ENCODE peak calls at places on chromosomes 1 and 21, in six cellular contexts. L, R, C, U, E and A are unnamed samples. For H3K36me3, the result is how much of the 10 kb centered on the place peaks cover.

GRCh38 chr1:160862151-160863061 is at the start of gene CD244:
- DNase-seq in C (no peak), L (peak), R (no peak), E (peak), U (no peak), A (peak)

GRCh38 chr1:6041432-6042062 is 4.1 kb upstream of the KCNAB2 start:
- DNase-seq in L (peak), U (peak), R (no peak), C (no peak), E (no peak), A (no peak)

GRCh38 chr21:45723049-45723958 is 79.8 kb downstream of the PCBP3 start:
- DNase-seq in R (no peak), U (no peak), L (no peak), C (no peak), E (no peak), A (peak)

GRCh38 chr1:233704125-233704881 is 90.4 kb downstream of the KCNK1 start:
- DNase-seq in U (no peak), R (no peak), E (no peak), L (no peak), C (no peak), A (peak)

GRCh38 chr1:26025517-26025916 is 3.9 kb downstream of the EXTL1 start:
- DNase-seq in E (no peak), L (no peak), U (no peak), R (no peak), C (no peak), A (no peak)

GRCh38 chr1:11736746-11737639 is 1.1 kb downstream of the AGTRAP start:
- DNase-seq in C (no peak), E (peak), R (peak), L (peak), U (peak), A (peak)

GRCh38 chr1:29202053-29202452 is 20.4 kb upstream of the SRSF4 start:
- DNase-seq in U (no peak), L (no peak), R (no peak), E (peak), C (no peak), A (no peak)

GRCh38 chr1:11455925-11456580 is 22.9 kb upstream of the DISP3 start:
- DNase-seq in C (no peak), E (no peak), R (no peak), L (no peak), U (no peak), A (no peak)

GRCh38 chr1:235319255-235319654 is 8.7 kb downstream of the ARID4B start:
- DNase-seq in R (no peak), E (no peak), C (no peak), L (no peak), U (no peak), A (no peak)
- H3K36me3 ChIP-seq in R (under half), E (under half), C (under half), L (under half), U (under half), A (under half)

DNA sequence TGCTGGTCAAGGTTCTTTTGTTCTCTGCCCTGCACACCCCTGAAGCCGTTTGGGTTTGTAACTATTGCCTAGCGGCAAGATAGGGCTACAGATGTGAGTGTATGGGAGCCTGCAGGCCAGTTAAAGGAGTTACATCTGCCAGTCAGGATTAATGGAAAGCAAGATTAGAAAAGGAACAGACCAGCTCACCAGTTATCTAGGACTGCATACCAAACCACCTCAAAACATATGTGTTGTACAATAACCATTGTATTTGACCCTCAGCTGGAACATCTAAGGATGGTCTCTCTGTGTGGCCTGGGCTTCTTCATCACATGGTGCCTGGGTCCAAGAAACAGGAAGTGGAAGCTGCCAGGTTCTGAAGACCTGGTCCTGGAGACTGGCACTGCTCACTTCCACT is 52.5 kb upstream of the FBXO28 start:
- DNase-seq in C (no peak), U (no peak), E (no peak), L (no peak), R (no peak), A (no peak)
- TF ChIP-seq POLR2AphosphoS5 in C (no peak), U (no peak), E (no peak), L (no peak), R (no peak), A (no peak)

GRCh38 chr1:194288284-194288683 is 1101.9 kb upstream of the B3GALT2 start:
- DNase-seq in U (no peak), L (no peak), C (no peak), E (no peak), R (no peak), A (no peak)
- H3K4me3 ChIP-seq in U (no peak), L (no peak), C (no peak), E (no peak), R (no peak), A (no peak)

GRCh38 chr1:209625791-209626285 is 26.4 kb downstream of the LAMB3 start:
- DNase-seq in R (no peak), L (no peak), C (no peak), E (no peak), U (no peak), A (no peak)

GRCh38 chr1:209625205-209625549 is 27.0 kb downstream of the LAMB3 start:
- DNase-seq in C (no peak), R (no peak), U (no peak), L (no peak), E (no peak), A (no peak)

GRCh38 chr1:209626633-209627348 is 25.4 kb downstream of the LAMB3 start:
- DNase-seq in C (no peak), L (no peak), R (no peak), E (no peak), U (no peak), A (no peak)

GRCh38 chr1:209622841-209623829 is 29.1 kb downstream of the LAMB3 start:
- DNase-seq in R (no peak), U (no peak), E (no peak), L (no peak), C (no peak), A (no peak)

DNA sequence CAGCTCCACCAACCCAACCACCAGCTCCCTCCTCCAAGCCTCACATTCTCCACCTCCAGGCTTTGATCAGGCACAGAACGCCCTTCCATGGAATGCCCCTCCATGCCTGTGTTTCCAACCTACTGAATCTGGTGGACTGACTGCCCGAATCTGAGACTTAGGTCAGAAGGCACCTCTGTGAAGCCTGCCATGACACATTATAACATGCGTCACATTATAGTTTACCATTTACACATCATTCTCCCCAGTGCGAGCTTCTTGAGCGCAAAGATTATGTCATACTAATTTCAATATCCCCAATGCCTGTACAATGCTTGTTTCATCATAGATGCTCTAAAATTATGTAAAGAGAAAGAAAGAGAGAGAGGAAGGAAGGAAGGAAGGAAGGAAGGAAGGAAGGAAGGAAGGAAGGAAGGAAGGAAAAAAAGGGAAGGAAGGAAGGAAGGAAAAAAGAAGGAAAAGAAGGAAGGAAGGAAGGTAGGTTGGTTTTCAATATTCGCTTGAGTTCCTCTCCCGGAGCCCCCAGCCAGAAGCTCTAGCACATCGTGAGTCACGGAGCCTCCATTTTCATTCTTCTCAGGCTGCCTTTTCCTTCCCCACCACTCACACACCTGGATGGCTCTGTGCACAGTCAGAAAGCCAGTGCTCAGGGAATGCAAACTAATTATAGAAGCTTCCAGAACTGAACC is 27.6 kb downstream of the LAMB3 start:
- DNase-seq in E (no peak), C (no peak), L (no peak), R (no peak), U (no peak), A (no peak)
- H3K36me3 ChIP-seq in E (under half), C (under half), L (under half), R (under half), U (under half), A (under half)